ENCODE peak calls at places on chromosomes 7 and 10, in ten cellular contexts. One of them, this sample, is unnamed.

GRCh38 chr7:45082031-45082830 is 6.5 kb downstream of the NACAD start:
- DNase-seq in CD4-positive, alpha-beta T cell: no peak
- DNase-seq in adipocyte: no peak
- DNase-seq in transverse colon: no peak
- DNase-seq in HFFc6: no peak
- DNase-seq in ovary: no peak
- DNase-seq in T follicular helper cell: no peak
- DNase-seq in choroid plexus epithelial cell: peak
- DNase-seq in stimulated activated CD8-positive, alpha-beta memory T cell treated with anti-CD3 and anti-CD28 coated beads, Interleukin-4, amount 100 ng/mL, for 24 hours: no peak
- DNase-seq in ELR: no peak
- DNase-seq in this sample: no peak

GRCh38 chr7:39810204-39810642 is 139.8 kb upstream of the CDK13 start:
- DNase-seq in HFFc6: no peak
- DNase-seq in ELR: no peak
- DNase-seq in ovary: no peak
- DNase-seq in stimulated activated CD8-positive, alpha-beta memory T cell treated with anti-CD3 and anti-CD28 coated beads, Interleukin-4, amount 100 ng/mL, for 24 hours: no peak
- DNase-seq in CD4-positive, alpha-beta T cell: no peak
- DNase-seq in adipocyte: no peak
- DNase-seq in choroid plexus epithelial cell: no peak
- DNase-seq in transverse colon: no peak
- DNase-seq in T follicular helper cell: no peak
- DNase-seq in this sample: no peak

GRCh38 chr10:98611432-98611831 is 164.7 kb upstream of the HPS1 start:
- DNase-seq in ovary: no peak
- DNase-seq in T follicular helper cell: no peak
- DNase-seq in HFFc6: peak
- DNase-seq in choroid plexus epithelial cell: no peak
- DNase-seq in transverse colon: no peak
- DNase-seq in ELR: no peak
- DNase-seq in adipocyte: peak
- DNase-seq in CD4-positive, alpha-beta T cell: no peak
- DNase-seq in stimulated activated CD8-positive, alpha-beta memory T cell treated with anti-CD3 and anti-CD28 coated beads, Interleukin-4, amount 100 ng/mL, for 24 hours: no peak
- DNase-seq in this sample: no peak

GRCh38 chr7:371779-372545 is 82.0 kb downstream of the FOXL3 start:
- DNase-seq in ovary: peak
- DNase-seq in CD4-positive, alpha-beta T cell: no peak
- DNase-seq in adipocyte: no peak
- DNase-seq in HFFc6: no peak
- DNase-seq in stimulated activated CD8-positive, alpha-beta memory T cell treated with anti-CD3 and anti-CD28 coated beads, Interleukin-4, amount 100 ng/mL, for 24 hours: no peak
- DNase-seq in transverse colon: peak
- DNase-seq in choroid plexus epithelial cell: no peak
- DNase-seq in T follicular helper cell: no peak
- DNase-seq in ELR: peak
- DNase-seq in this sample: no peak

GRCh38 chr7:19284596-19285300 is 139.5 kb upstream of the FERD3L start:
- DNase-seq in T follicular helper cell: no peak
- DNase-seq in ELR: peak
- DNase-seq in HFFc6: peak
- DNase-seq in transverse colon: no peak
- DNase-seq in CD4-positive, alpha-beta T cell: no peak
- DNase-seq in ovary: no peak
- DNase-seq in choroid plexus epithelial cell: peak
- DNase-seq in stimulated activated CD8-positive, alpha-beta memory T cell treated with anti-CD3 and anti-CD28 coated beads, Interleukin-4, amount 100 ng/mL, for 24 hours: no peak
- DNase-seq in adipocyte: peak
- DNase-seq in this sample: no peak

GRCh38 chr10:126001579-126001978 is 105.2 kb downstream of the FANK1 start:
- DNase-seq in adipocyte: no peak
- DNase-seq in stimulated activated CD8-positive, alpha-beta memory T cell treated with anti-CD3 and anti-CD28 coated beads, Interleukin-4, amount 100 ng/mL, for 24 hours: no peak
- DNase-seq in T follicular helper cell: no peak
- DNase-seq in choroid plexus epithelial cell: peak
- DNase-seq in ELR: peak
- DNase-seq in HFFc6: no peak
- DNase-seq in ovary: peak
- DNase-seq in CD4-positive, alpha-beta T cell: no peak
- DNase-seq in transverse colon: no peak
- DNase-seq in this sample: no peak

GRCh38 chr10:61795551-61795950 is 105.9 kb upstream of the ARID5B start:
- DNase-seq in adipocyte: no peak
- DNase-seq in stimulated activated CD8-positive, alpha-beta memory T cell treated with anti-CD3 and anti-CD28 coated beads, Interleukin-4, amount 100 ng/mL, for 24 hours: no peak
- DNase-seq in ovary: no peak
- DNase-seq in transverse colon: no peak
- DNase-seq in CD4-positive, alpha-beta T cell: no peak
- DNase-seq in T follicular helper cell: no peak
- DNase-seq in HFFc6: no peak
- DNase-seq in ELR: no peak
- DNase-seq in choroid plexus epithelial cell: no peak
- DNase-seq in this sample: no peak

GRCh38 chr10:70958396-70958795 is 70.0 kb upstream of the PCBD1 start:
- DNase-seq in adipocyte: no peak
- DNase-seq in T follicular helper cell: no peak
- DNase-seq in HFFc6: peak
- DNase-seq in CD4-positive, alpha-beta T cell: no peak
- DNase-seq in ELR: peak
- DNase-seq in ovary: no peak
- DNase-seq in choroid plexus epithelial cell: peak
- DNase-seq in transverse colon: no peak
- DNase-seq in stimulated activated CD8-positive, alpha-beta memory T cell treated with anti-CD3 and anti-CD28 coated beads, Interleukin-4, amount 100 ng/mL, for 24 hours: no peak
- DNase-seq in this sample: no peak

GRCh38 chr7:143305423-143306070 is 10.4 kb upstream of the CLCN1 start:
- DNase-seq in HFFc6: no peak
- DNase-seq in transverse colon: peak
- DNase-seq in choroid plexus epithelial cell: peak
- DNase-seq in T follicular helper cell: peak
- DNase-seq in CD4-positive, alpha-beta T cell: peak
- DNase-seq in adipocyte: peak
- DNase-seq in ovary: peak
- DNase-seq in ELR: peak
- DNase-seq in stimulated activated CD8-positive, alpha-beta memory T cell treated with anti-CD3 and anti-CD28 coated beads, Interleukin-4, amount 100 ng/mL, for 24 hours: peak
- DNase-seq in this sample: peak

GRCh38 chr7:37908221-37908788 is 8.3 kb downstream of the SFRP4 start:
- DNase-seq in stimulated activated CD8-positive, alpha-beta memory T cell treated with anti-CD3 and anti-CD28 coated beads, Interleukin-4, amount 100 ng/mL, for 24 hours: no peak
- DNase-seq in ELR: no peak
- DNase-seq in HFFc6: no peak
- DNase-seq in transverse colon: no peak
- DNase-seq in choroid plexus epithelial cell: peak
- DNase-seq in T follicular helper cell: no peak
- DNase-seq in adipocyte: peak
- DNase-seq in CD4-positive, alpha-beta T cell: no peak
- DNase-seq in ovary: no peak
- DNase-seq in this sample: no peak

GRCh38 chr10:44773565-44773964 is 137.6 kb upstream of the TMEM72 start:
- DNase-seq in T follicular helper cell: no peak
- DNase-seq in transverse colon: no peak
- DNase-seq in ovary: no peak
- DNase-seq in adipocyte: no peak
- DNase-seq in stimulated activated CD8-positive, alpha-beta memory T cell treated with anti-CD3 and anti-CD28 coated beads, Interleukin-4, amount 100 ng/mL, for 24 hours: no peak
- DNase-seq in choroid plexus epithelial cell: no peak
- DNase-seq in ELR: no peak
- DNase-seq in CD4-positive, alpha-beta T cell: no peak
- DNase-seq in HFFc6: no peak
- DNase-seq in this sample: no peak

GRCh38 chr7:37083311-37084096 is 359.2 kb upstream of the AOAH start:
- DNase-seq in T follicular helper cell: no peak
- DNase-seq in ELR: no peak
- DNase-seq in adipocyte: peak
- DNase-seq in stimulated activated CD8-positive, alpha-beta memory T cell treated with anti-CD3 and anti-CD28 coated beads, Interleukin-4, amount 100 ng/mL, for 24 hours: no peak
- DNase-seq in CD4-positive, alpha-beta T cell: no peak
- DNase-seq in transverse colon: no peak
- DNase-seq in HFFc6: peak
- DNase-seq in ovary: peak
- DNase-seq in choroid plexus epithelial cell: peak
- DNase-seq in this sample: no peak

GRCh38 chr10:30554443-30554831 is 75.1 kb downstream of the LYZL2 start:
- DNase-seq in T follicular helper cell: no peak
- DNase-seq in stimulated activated CD8-positive, alpha-beta memory T cell treated with anti-CD3 and anti-CD28 coated beads, Interleukin-4, amount 100 ng/mL, for 24 hours: no peak
- DNase-seq in ovary: no peak
- DNase-seq in HFFc6: no peak
- DNase-seq in transverse colon: no peak
- DNase-seq in CD4-positive, alpha-beta T cell: no peak
- DNase-seq in choroid plexus epithelial cell: peak
- DNase-seq in ELR: no peak
- DNase-seq in adipocyte: no peak
- DNase-seq in this sample: no peak

GRCh38 chr7:2522780-2523433 is 3.3 kb downstream of the LFNG start:
- DNase-seq in ovary: no peak
- DNase-seq in choroid plexus epithelial cell: peak
- DNase-seq in T follicular helper cell: no peak
- DNase-seq in adipocyte: peak
- DNase-seq in CD4-positive, alpha-beta T cell: no peak
- DNase-seq in ELR: peak
- DNase-seq in transverse colon: peak
- DNase-seq in stimulated activated CD8-positive, alpha-beta memory T cell treated with anti-CD3 and anti-CD28 coated beads, Interleukin-4, amount 100 ng/mL, for 24 hours: no peak
- DNase-seq in HFFc6: peak
- DNase-seq in this sample: no peak

GRCh38 chr10:77643795-77644468 is 6.3 kb upstream of the KCNMA1 start:
- DNase-seq in stimulated activated CD8-positive, alpha-beta memory T cell treated with anti-CD3 and anti-CD28 coated beads, Interleukin-4, amount 100 ng/mL, for 24 hours: no peak
- DNase-seq in transverse colon: peak
- DNase-seq in HFFc6: peak
- DNase-seq in adipocyte: peak
- DNase-seq in T follicular helper cell: no peak
- DNase-seq in ELR: peak
- DNase-seq in choroid plexus epithelial cell: peak
- DNase-seq in CD4-positive, alpha-beta T cell: no peak
- DNase-seq in ovary: peak
- DNase-seq in this sample: no peak